ENCODE peak calls at places on chromosomes 4 and X, in four cellular contexts. D is fibroblast of lung, U is keratinocyte, X is endodermal cell. J is an unnamed sample.
A peak's percentile ranks its signal among the peaks of the same experiment; 100 is the strongest.

GRCh38 chr4:56220261-56220660 is 167.0 kb downstream of the AASDH start:
- DNase-seq in D (peak; percentile 41), U (no peak), X (no peak), J (no peak)

GRCh38 chr4:2923141-2923551 is 40.1 kb downstream of the NOP14 start:
- DNase-seq in D (no peak), U (no peak), X (peak; percentile 75), J (no peak)

GRCh38 chrX:39443240-39443639 is 642.0 kb downstream of the MID1IP1 start:
- DNase-seq in D (no peak), U (no peak), X (no peak), J (no peak)

GRCh38 chr4:15451181-15451865 is 18.4 kb upstream of the CC2D2A start:
- DNase-seq in D (peak; percentile 62), U (no peak), X (no peak), J (no peak)

GRCh38 chr4:156294577-156294976 is 340.9 kb upstream of the CTSO start:
- DNase-seq in D (peak; percentile 79), U (no peak), X (peak; percentile 53), J (peak; percentile 64)

GRCh38 chr4:133151681-133152329 is 2.7 kb downstream of the PCDH10 start:
- DNase-seq in D (peak; percentile 12), U (no peak), X (peak; percentile 87), J (no peak)

GRCh38 chr4:26568446-26568994 is 15.4 kb upstream of the TBC1D19 start:
- DNase-seq in D (peak; percentile 93), U (no peak), X (no peak), J (peak; percentile 62)

GRCh38 chrX:71216446-71216845 is 6.6 kb upstream of the GJB1 start:
- DNase-seq in D (no peak), U (no peak), X (no peak), J (no peak)

GRCh38 chr4:184588893-184589292 is 60.4 kb downstream of the CASP3 start:
- DNase-seq in D (no peak), U (no peak), X (no peak), J (peak; percentile 93)

GRCh38 chr4:1207603-1208265 is 35.4 kb upstream of the SPON2 start:
- DNase-seq in D (peak; percentile 95), U (no peak), X (peak; percentile 47), J (no peak)

GRCh38 chr4:19999775-20000414 is 251.8 kb upstream of the SLIT2 start:
- DNase-seq in D (no peak), U (no peak), X (no peak), J (no peak)

GRCh38 chrX:112678831-112679230 is 907 bp downstream of the LHFPL1 start:
- DNase-seq in D (no peak), U (no peak), X (no peak), J (no peak)

GRCh38 chr4:173518419-173519102 is 11.5 kb downstream of the HAND2 start:
- DNase-seq in D (no peak), U (no peak), X (peak; percentile 74), J (no peak)

GRCh38 chr4:62940229-62940628 is 1469.0 kb downstream of the TECRL start:
- DNase-seq in D (no peak), U (no peak), X (no peak), J (no peak)

GRCh38 chr4:1472911-1473518 is 66.8 kb upstream of the NKX1-1 start:
- DNase-seq in D (no peak), U (no peak), X (no peak), J (no peak)

GRCh38 chrX:29746326-29746725 is 469.0 kb upstream of the MAGEB2 start:
- DNase-seq in D (peak; percentile 11), U (no peak), X (no peak), J (no peak)

GRCh38 chr4:123919576-123920098 is 523.0 kb downstream of the SPRY1 start:
- DNase-seq in D (no peak), U (no peak), X (no peak), J (no peak)

GRCh38 chrX:15714529-15714928 is 23.5 kb upstream of the CA5B start:
- DNase-seq in D (no peak), U (no peak), X (no peak), J (no peak)

GRCh38 chrX:10507876-10508275 is 112.5 kb downstream of the MID1 start:
- DNase-seq in D (no peak), U (no peak), X (no peak), J (no peak)

GRCh38 chrX:130393451-130394074 is 8.1 kb upstream of the GPR119 start:
- DNase-seq in D (peak; percentile 50), U (no peak), X (peak; percentile 83), J (peak; percentile 8)

GRCh38 chr4:84565951-84566350 is 17.0 kb upstream of the CDS1 start:
- DNase-seq in D (no peak), U (no peak), X (peak; percentile 62), J (no peak)

GRCh38 chr4:137909910-137910309 is 332.2 kb downstream of the SLC7A11 start:
- DNase-seq in D (no peak), U (no peak), X (peak; percentile 53), J (no peak)

GRCh38 chrX:2374086-2374485 is 126.7 kb downstream of the DHRSX start:
- DNase-seq in D (peak; percentile 35), U (no peak), X (no peak), J (no peak)

GRCh38 chr4:85774000-85774399 is 299.1 kb downstream of the ARHGAP24 start:
- DNase-seq in D (no peak), U (no peak), X (peak; percentile 70), J (no peak)

GRCh38 chrX:48897157-48897620 is 379 bp downstream of the TIMM17B start:
- DNase-seq in D (peak; percentile 62), U (no peak), X (peak; percentile 94), J (no peak)

GRCh38 chr4:150514709-150515108 is 67.2 kb upstream of the MAB21L2 start:
- DNase-seq in D (no peak), U (no peak), X (no peak), J (no peak)

GRCh38 chrX:3711331-3711917 is 2.0 kb downstream of the PRKX start:
- DNase-seq in D (no peak), U (no peak), X (no peak), J (no peak)

DNA sequence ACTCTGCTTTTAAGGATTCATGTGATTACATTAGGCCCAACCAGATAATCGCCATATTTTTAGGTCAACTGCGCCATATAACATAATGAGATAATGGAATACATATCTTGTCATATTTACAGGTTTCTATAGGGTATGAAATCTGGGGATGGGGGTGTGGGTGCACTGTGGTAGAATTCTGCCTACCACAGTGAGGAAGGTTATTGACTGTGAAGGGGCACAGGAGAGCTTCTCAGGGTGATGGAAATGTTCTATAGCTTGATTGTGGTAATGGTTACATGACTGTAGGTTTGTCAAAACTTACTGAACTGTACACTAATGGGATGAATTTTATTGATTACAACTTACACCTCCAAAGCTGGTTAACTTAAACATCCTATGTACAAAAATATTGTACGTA is 15.9 kb downstream of the USP53 start:
- DNase-seq in D (no peak), U (no peak), X (no peak), J (no peak)
- H3K9ac ChIP-seq in D (no peak overlapping the region), U (no peak overlapping the region), X (no peak overlapping the region), J (no peak overlapping the region)

GRCh38 chr4:140374130-140374477 is 658 bp downstream of the SCOC start:
- DNase-seq in D (no peak), U (no peak), X (no peak), J (no peak)

GRCh38 chr4:140367738-140368137 is 5.7 kb upstream of the SCOC start:
- DNase-seq in D (no peak), U (no peak), X (no peak), J (no peak)

GRCh38 chr4:140373328-140374129 is at the start of gene SCOC:
- DNase-seq in D (peak; percentile 99), U (peak; percentile 88), X (peak; percentile 100), J (peak; percentile 95)

GRCh38 chr4:140368686-140369085 is 4.8 kb upstream of the SCOC start:
- DNase-seq in D (no peak), U (no peak), X (no peak), J (no peak)

DNA sequence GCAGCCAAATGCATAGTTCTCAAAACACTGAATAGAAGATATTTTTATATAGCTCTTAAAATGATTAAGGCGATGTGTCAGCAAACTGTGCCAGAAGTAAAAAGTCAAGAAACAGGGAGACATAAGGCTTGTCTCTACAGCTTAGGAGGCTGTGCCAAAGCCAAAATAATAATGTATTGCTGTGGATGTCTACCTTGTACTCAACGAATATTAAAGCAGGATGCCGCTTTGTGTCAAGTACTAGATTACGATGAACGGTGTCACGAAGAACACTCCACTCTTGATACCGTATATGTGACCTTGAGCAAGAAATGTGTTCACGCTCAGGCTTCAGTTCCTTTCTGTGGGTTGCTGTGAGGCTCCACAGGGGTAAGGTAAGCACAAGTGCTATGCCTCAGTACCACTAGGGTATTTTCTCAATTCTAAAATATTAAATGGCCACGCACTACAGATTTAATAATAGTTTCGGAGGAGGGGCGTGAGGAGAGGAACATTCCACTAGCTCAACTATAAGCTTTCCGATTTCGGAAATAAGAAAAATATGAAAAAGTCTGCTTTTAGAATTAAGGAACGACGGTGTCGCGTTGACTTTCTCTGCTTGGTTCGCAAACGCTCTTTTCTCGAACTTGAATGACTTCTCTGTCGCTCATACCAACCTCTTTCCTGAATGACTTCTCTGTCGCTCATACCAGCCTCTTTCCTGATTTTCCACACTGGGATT is 679 bp upstream of the SCOC start:
- DNase-seq in D (no peak), U (no peak), X (peak; percentile 49), J (no peak)
- H3K27ac ChIP-seq in D (peak overlapping the region; percentile 35), U (peak overlapping the region; percentile 47), X (no peak overlapping the region), J (peak overlapping the region; percentile 4)

GRCh38 chr4:108170729-108171540 is 2.2 kb upstream of the LEF1 start:
- DNase-seq in D (no peak), U (no peak), X (peak; percentile 59), J (peak; percentile 69)

GRCh38 chr4:108171541-108172230 is 3.0 kb upstream of the LEF1 start:
- DNase-seq in D (no peak), U (no peak), X (peak; percentile 76), J (no peak)

GRCh38 chr4:108173599-108174057 is 4.9 kb upstream of the LEF1 start:
- DNase-seq in D (no peak), U (no peak), X (no peak), J (no peak)

GRCh38 chr4:108172231-108172779 is 3.6 kb upstream of the LEF1 start:
- DNase-seq in D (peak; percentile 29), U (no peak), X (no peak), J (no peak)

GRCh38 chr4:108172780-108173598 is 4.3 kb upstream of the LEF1 start:
- DNase-seq in D (peak; percentile 69), U (no peak), X (peak; percentile 80), J (peak; percentile 81)
- H3K9ac ChIP-seq in D (peak overlapping the region; percentile 46), U (peak overlapping the region; percentile 3), X (no peak overlapping the region), J (peak overlapping the region; percentile 65)

GRCh38 chr4:119035941-119036737 is 99.5 kb upstream of the MYOZ2 start:
- DNase-seq in D (no peak), U (no peak), X (no peak), J (no peak)
- H3K27ac ChIP-seq in D (no peak overlapping the region), U (no peak overlapping the region), X (no peak overlapping the region), J (no peak overlapping the region)

DNA sequence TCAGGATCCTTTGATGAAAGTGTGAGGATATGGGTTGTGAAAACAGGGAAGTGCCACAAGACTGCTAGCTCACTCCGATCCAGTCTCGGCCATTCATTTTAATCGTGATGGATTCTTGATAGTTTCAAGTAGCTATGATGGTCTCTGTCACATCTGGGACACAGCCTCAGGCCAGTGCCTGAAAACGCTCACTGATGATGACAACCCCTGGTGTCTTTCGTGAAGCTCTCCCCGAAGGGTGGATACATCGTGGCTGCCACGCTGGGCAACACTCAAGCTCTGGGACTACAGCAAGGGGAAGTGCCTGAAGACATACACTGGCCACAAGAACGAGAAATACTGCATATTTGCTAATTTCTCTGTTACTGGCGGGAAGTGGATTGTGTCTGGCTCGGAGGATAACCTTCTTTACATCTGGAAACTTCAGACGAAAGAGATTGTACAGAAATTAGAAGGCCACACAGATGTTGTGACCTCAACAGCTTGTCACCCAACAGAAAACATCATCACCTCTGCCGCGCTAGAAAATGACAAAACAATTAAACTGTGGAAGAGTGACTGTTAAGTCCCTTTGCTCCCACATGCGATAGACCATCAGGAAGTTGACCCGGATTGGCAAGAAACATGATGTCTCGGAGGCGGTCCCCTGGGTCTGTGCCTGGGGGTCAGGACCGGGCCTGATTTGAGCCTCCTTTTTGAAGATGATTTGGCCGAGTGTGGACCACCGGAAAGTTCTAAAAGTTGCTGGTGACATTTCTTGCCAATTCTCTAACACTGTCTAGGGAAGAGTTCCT is 22.2 kb downstream of the LIAS start:
- DNase-seq in D (no peak), U (no peak), X (no peak), J (no peak)
- H3K9ac ChIP-seq in D (no peak overlapping the region), U (no peak overlapping the region), X (no peak overlapping the region), J (no peak overlapping the region)

J was measured in SK-N-MC.